ENCODE peak calls at places on chromosome 1, in six cellular contexts. One of them, this sample, is unnamed.

GRCh38 chr1:110291241-110292030 is 47.7 kb upstream of the RBM15 start:
- DNase-seq in NCI-H1417: no peak
- DNase-seq in fibroblast of pulmonary artery: no peak
- DNase-seq in hypothalamus: no peak
- DNase-seq in bronchial epithelial cell: no peak
- DNase-seq in M059J: peak
- DNase-seq in this sample: no peak

GRCh38 chr1:15249032-15249601 is 2.1 kb downstream of the FHAD1 start:
- DNase-seq in hypothalamus: no peak
- DNase-seq in fibroblast of pulmonary artery: no peak
- DNase-seq in bronchial epithelial cell: no peak
- DNase-seq in M059J: peak
- DNase-seq in NCI-H1417: no peak
- DNase-seq in this sample: no peak

GRCh38 chr1:247274857-247275256 is 19.0 kb downstream of the VN1R5 start:
- DNase-seq in hypothalamus: no peak
- DNase-seq in NCI-H1417: no peak
- DNase-seq in M059J: no peak
- DNase-seq in fibroblast of pulmonary artery: no peak
- DNase-seq in bronchial epithelial cell: no peak
- DNase-seq in this sample: no peak

GRCh38 chr1:55323760-55324159 is 108.6 kb upstream of the USP24 start:
- DNase-seq in fibroblast of pulmonary artery: no peak
- DNase-seq in hypothalamus: no peak
- DNase-seq in M059J: no peak
- DNase-seq in NCI-H1417: no peak
- DNase-seq in bronchial epithelial cell: no peak
- DNase-seq in this sample: no peak

GRCh38 chr1:114502080-114502479 is 8.9 kb downstream of the TRIM33 start:
- DNase-seq in NCI-H1417: no peak
- DNase-seq in bronchial epithelial cell: no peak
- DNase-seq in hypothalamus: no peak
- DNase-seq in M059J: no peak
- DNase-seq in fibroblast of pulmonary artery: no peak
- DNase-seq in this sample: no peak

GRCh38 chr1:200240655-200241054 is 169.2 kb downstream of the ZNF281 start:
- DNase-seq in fibroblast of pulmonary artery: peak
- DNase-seq in M059J: no peak
- DNase-seq in bronchial epithelial cell: no peak
- DNase-seq in hypothalamus: no peak
- DNase-seq in NCI-H1417: no peak
- DNase-seq in this sample: no peak

GRCh38 chr1:55337801-55338447 is 122.8 kb upstream of the USP24 start:
- DNase-seq in M059J: peak
- DNase-seq in NCI-H1417: peak
- DNase-seq in hypothalamus: no peak
- DNase-seq in bronchial epithelial cell: peak
- DNase-seq in fibroblast of pulmonary artery: peak
- DNase-seq in this sample: no peak

GRCh38 chr1:6099787-6100765 is 54.4 kb downstream of the KCNAB2 start:
- DNase-seq in bronchial epithelial cell: no peak
- DNase-seq in NCI-H1417: no peak
- DNase-seq in hypothalamus: no peak
- DNase-seq in fibroblast of pulmonary artery: peak
- DNase-seq in M059J: peak
- DNase-seq in this sample: no peak

GRCh38 chr1:85258536-85259117 is 835 bp downstream of the C1orf52 start:
- DNase-seq in M059J: no peak
- DNase-seq in fibroblast of pulmonary artery: peak
- DNase-seq in bronchial epithelial cell: no peak
- DNase-seq in hypothalamus: no peak
- DNase-seq in NCI-H1417: peak
- DNase-seq in this sample: no peak

GRCh38 chr1:246292571-246292970 is 214.5 kb downstream of the SMYD3 start:
- DNase-seq in bronchial epithelial cell: no peak
- DNase-seq in fibroblast of pulmonary artery: no peak
- DNase-seq in NCI-H1417: peak
- DNase-seq in M059J: no peak
- DNase-seq in hypothalamus: no peak
- DNase-seq in this sample: no peak

GRCh38 chr1:15336866-15337265 is 72.8 kb upstream of the EFHD2 start:
- DNase-seq in M059J: no peak
- DNase-seq in bronchial epithelial cell: no peak
- DNase-seq in hypothalamus: no peak
- DNase-seq in NCI-H1417: no peak
- DNase-seq in fibroblast of pulmonary artery: no peak
- DNase-seq in this sample: no peak

This sample was measured in AG04450.